ENCODE peak calls at places on chromosome 11, in four cellular contexts. F is lower leg skin, J is ACHN, W is AG10803. H is an unnamed sample.
A peak's percentile ranks its signal among the peaks of the same experiment; 100 is the strongest.

GRCh38 chr11:132586801-132587200 is 945.5 kb downstream of the OPCML start:
- DNase-seq in F (no peak), J (no peak), W (peak; percentile 86), H (no peak)

GRCh38 chr11:14612624-14613023 is 31.0 kb upstream of the PDE3B start:
- DNase-seq in W (no peak), F (no peak), J (no peak), H (no peak)

GRCh38 chr11:32262367-32262766 is 171.5 kb downstream of the RCN1 start:
- DNase-seq in W (no peak), F (no peak), J (no peak), H (no peak)

GRCh38 chr11:130269544-130269943 is 45.2 kb downstream of the ZBTB44 start:
- DNase-seq in F (no peak), W (no peak), J (no peak), H (no peak)

GRCh38 chr11:72860592-72860991 is 46.4 kb downstream of the ATG16L2 start:
- DNase-seq in J (no peak), W (no peak), F (no peak), H (no peak)

GRCh38 chr11:57224537-57224936 is 12.5 kb downstream of the APLNR start:
- DNase-seq in J (peak; percentile 14), W (peak; percentile 62), F (no peak), H (no peak)

GRCh38 chr11:61908730-61909622 is 8.4 kb downstream of the RAB3IL1 start:
- DNase-seq in W (no peak), J (no peak), F (no peak), H (no peak)

GRCh38 chr11:75733346-75734107 is 15.9 kb downstream of the MOGAT2 start:
- DNase-seq in W (peak; percentile 9), F (peak; percentile 32), J (no peak), H (no peak)

GRCh38 chr11:81987829-81988472 is 745.7 kb downstream of the FAM181B start:
- DNase-seq in F (no peak), W (peak; percentile 33), J (no peak), H (no peak)

GRCh38 chr11:61041755-61042518 is 60.4 kb upstream of the CD5 start:
- DNase-seq in W (no peak), J (no peak), F (no peak), H (no peak)

GRCh38 chr11:103125462-103125861 is 16.2 kb downstream of the DYNC2H1 start:
- DNase-seq in F (no peak), J (no peak), W (no peak), H (no peak)

GRCh38 chr11:99555506-99555905 is 534.8 kb downstream of the CNTN5 start:
- DNase-seq in F (no peak), J (no peak), W (no peak), H (no peak)

GRCh38 chr11:66967670-66968425 is 7.3 kb upstream of the C11orf86 start:
- DNase-seq in W (peak; percentile 83), F (no peak), J (peak; percentile 26), H (no peak)

GRCh38 chr11:35518766-35519165 is 6.7 kb downstream of the PAMR1 start:
- DNase-seq in J (no peak), W (peak; percentile 74), F (no peak), H (no peak)

GRCh38 chr11:15194671-15195415 is 80.1 kb downstream of the INSC start:
- DNase-seq in J (peak; percentile 45), W (no peak), F (no peak), H (no peak)

GRCh38 chr11:97620012-97620411 is 1230.2 kb downstream of the JRKL start:
- DNase-seq in W (no peak), J (no peak), F (no peak), H (no peak)

GRCh38 chr11:125123947-125124633 is 12.7 kb upstream of the TMEM218 start:
- DNase-seq in W (peak; percentile 44), F (no peak), J (peak; percentile 39), H (no peak)

GRCh38 chr11:68963779-68964178 is 17.0 kb downstream of the MRGPRD start:
- DNase-seq in J (no peak), W (no peak), F (peak; percentile 42), H (no peak)

GRCh38 chr11:17280494-17281127 is 4.1 kb downstream of the NUCB2 start:
- DNase-seq in F (no peak), J (no peak), W (peak; percentile 50), H (no peak)

GRCh38 chr11:4658629-4659453 is 15.1 kb downstream of the OR51E1 start:
- DNase-seq in W (no peak), J (peak; percentile 4), F (no peak), H (no peak)

GRCh38 chr11:76695133-76695532 is 24.6 kb upstream of the LRRC32 start:
- DNase-seq in W (no peak), F (no peak), J (no peak), H (no peak)

GRCh38 chr11:62420882-62421281 is 2.0 kb downstream of the SCGB1A1 start:
- DNase-seq in W (no peak), J (no peak), F (no peak), H (no peak)

GRCh38 chr11:121416909-121417567 is 35.1 kb upstream of the SORL1 start:
- DNase-seq in J (peak; percentile 68), W (peak; percentile 97), F (peak; percentile 97), H (peak; percentile 82)

GRCh38 chr11:64334764-64335741 is 5.0 kb upstream of the CCDC88B start:
- DNase-seq in J (peak; percentile 98), W (peak; percentile 94), F (no peak), H (no peak)

GRCh38 chr11:65452806-65453490 is 30.4 kb downstream of the NEAT1 start:
- DNase-seq in J (no peak), W (peak; percentile 93), F (peak; percentile 89), H (peak; percentile 35)